ENCODE peak calls at places on chromosomes 11 and 22, in five cellular contexts. X, K, U, T and V are unnamed samples. For H3K9me3, the result is how much of the 10 kb centered on the place peaks cover.

GRCh38 chr11:16093889-16094653 is 262.3 kb downstream of the SOX6 start:
- DNase-seq in X (no peak), T (no peak), K (no peak), U (no peak), V (no peak)

GRCh38 chr11:94132152-94132558 is 3.5 kb downstream of the PANX1 start:
- DNase-seq in X (peak), K (no peak), T (no peak), U (no peak), V (peak)

GRCh38 chr11:122808494-122808893 is 29.8 kb upstream of the CRTAM start:
- DNase-seq in X (peak), T (no peak), K (no peak), U (no peak), V (peak)

GRCh38 chr11:70404244-70404643 is 5.9 kb downstream of the CTTN start:
- DNase-seq in T (no peak), K (no peak), U (no peak), X (no peak), V (no peak)

GRCh38 chr22:28951969-28952521 is 68.7 kb downstream of the ZNRF3 start:
- DNase-seq in X (peak), U (no peak), T (peak), K (no peak), V (no peak)

GRCh38 chr22:20530368-20531153 is 23.2 kb downstream of the MED15 start:
- DNase-seq in U (no peak), X (peak), T (no peak), K (no peak), V (no peak)

GRCh38 chr11:46369458-46370152 is 11.9 kb upstream of the MDK start:
- DNase-seq in U (no peak), K (no peak), T (peak), X (peak), V (peak)

GRCh38 chr11:76919887-76920746 is 59.4 kb downstream of the ACER3 start:
- DNase-seq in X (peak), T (peak), K (peak), U (peak), V (peak)

GRCh38 chr11:36092314-36093030 is 148.6 kb downstream of the LDLRAD3 start:
- DNase-seq in T (no peak), K (no peak), U (no peak), X (no peak), V (no peak)

GRCh38 chr11:46906596-46906995 is 11.8 kb downstream of the LRP4 start:
- DNase-seq in K (no peak), X (no peak), U (no peak), T (no peak), V (no peak)

GRCh38 chr11:132821027-132821426 is 711.3 kb downstream of the OPCML start:
- DNase-seq in U (no peak), K (no peak), T (peak), X (no peak), V (no peak)

GRCh38 chr22:42500164-42500835 is 19.3 kb downstream of the RRP7A start:
- DNase-seq in K (peak), T (no peak), U (no peak), X (peak), V (peak)

GRCh38 chr22:19085233-19086043 is 36.8 kb downstream of the DGCR2 start:
- DNase-seq in X (peak), K (no peak), U (no peak), T (no peak), V (no peak)

GRCh38 chr11:64675417-64676252 is 47.4 kb downstream of the NRXN2 start:
- DNase-seq in T (no peak), X (peak), U (no peak), K (no peak), V (peak)

GRCh38 chr11:75547617-75548054 is 14.4 kb upstream of the SERPINH1 start:
- DNase-seq in K (no peak), X (peak), U (no peak), T (peak), V (peak)

GRCh38 chr11:77669848-77670511 is 32.4 kb upstream of the CLNS1A start:
- DNase-seq in T (no peak), K (no peak), U (no peak), X (no peak), V (no peak)

GRCh38 chr22:41963453-41964105 is 5.7 kb upstream of the SEPTIN3 start:
- DNase-seq in X (peak), U (no peak), K (no peak), T (no peak), V (no peak)

GRCh38 chr11:65316311-65316978 is 1.8 kb downstream of the CDC42EP2 start:
- DNase-seq in T (no peak), U (no peak), K (peak), X (peak), V (peak)

GRCh38 chr22:19805821-19806212 is 45.2 kb downstream of the TBX1 start:
- DNase-seq in U (no peak), X (no peak), K (no peak), T (peak), V (peak)

GRCh38 chr11:118076754-118077281 is at the start of gene TMPRSS4:
- DNase-seq in U (no peak), K (peak), T (peak), X (no peak), V (no peak)

GRCh38 chr22:45834795-45835194 is 142.2 kb downstream of the WNT7B start:
- DNase-seq in K (no peak), U (no peak), T (no peak), X (no peak), V (no peak)

GRCh38 chr11:61690706-61691377 is 10.7 kb downstream of the DAGLA start:
- DNase-seq in X (no peak), T (no peak), K (no peak), U (no peak), V (no peak)

GRCh38 chr11:74675761-74676160 is 55.5 kb downstream of the CHRDL2 start:
- DNase-seq in T (no peak), X (no peak), K (no peak), U (no peak), V (no peak)

GRCh38 chr11:116438651-116439479 is 333.9 kb downstream of the BUD13 start:
- DNase-seq in T (no peak), U (no peak), X (no peak), K (no peak), V (no peak)

GRCh38 chr22:39520874-39521857 is 804 bp downstream of the ATF4 start:
- DNase-seq in U (no peak), T (peak), X (peak), K (peak), V (peak)

GRCh38 chr11:73551697-73552096 is 46.2 kb downstream of the FAM168A start:
- DNase-seq in X (no peak), K (no peak), U (no peak), T (no peak), V (no peak)

GRCh38 chr22:48227341-48228018 is 1465.0 kb downstream of the TBC1D22A start:
- DNase-seq in X (no peak), K (no peak), U (no peak), T (no peak), V (no peak)
- H3K9me3 ChIP-seq in X (under half), K (under half), U (under half), T (under half), V (under half)

DNA sequence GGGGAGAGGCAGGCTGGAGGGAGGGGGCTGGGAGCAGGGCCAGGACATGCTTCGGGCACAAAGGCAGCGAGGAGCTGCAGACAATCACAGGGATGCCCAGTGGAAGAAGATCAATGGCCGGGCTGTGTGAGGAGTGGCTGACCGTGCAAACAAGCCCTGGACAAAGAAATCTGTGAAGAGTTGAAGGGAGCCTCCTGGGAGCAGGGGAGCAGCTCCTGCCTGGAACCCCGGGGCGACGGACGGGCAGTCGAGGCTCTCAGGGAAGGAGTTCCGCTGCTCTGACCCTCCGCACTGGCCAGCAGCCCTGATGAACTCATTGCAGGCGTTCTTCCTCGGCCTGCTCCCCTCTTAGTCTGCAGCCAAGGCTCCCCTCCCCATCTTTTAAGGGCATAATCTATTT is 126.8 kb upstream of the B3GAT1 start:
- DNase-seq in T (no peak), U (no peak), X (no peak), K (no peak), V (no peak)
- H3K9me3 ChIP-seq in T (under half), U (under half), X (under half), K (under half), V (under half)

GRCh38 chr22:49546811-49547585 is 280.7 kb downstream of the BRD1 start:
- DNase-seq in X (no peak), T (no peak), K (no peak), U (no peak), V (no peak)
- H3K9me3 ChIP-seq in X (under half), T (under half), K (under half), U (under half), V (under half)

GRCh38 chr11:32432565-32433248 is 2.6 kb downstream of the WT1 start:
- DNase-seq in U (no peak), T (no peak), X (no peak), K (no peak), V (no peak)
- H3K9me3 ChIP-seq in U (under half), T (under half), X (under half), K (under half), V (under half)

GRCh38 chr22:48224332-48224731 is 1461.9 kb downstream of the TBC1D22A start:
- DNase-seq in U (no peak), K (no peak), T (no peak), X (no peak), V (no peak)
- H3K9me3 ChIP-seq in U (under half), K (under half), T (under half), X (under half), V (under half)

GRCh38 chr22:35973388-35973787 is 55.2 kb downstream of the RBFOX2 start:
- DNase-seq in T (no peak), K (peak), U (no peak), X (no peak), V (no peak)
- H3K9me3 ChIP-seq in T (under half), K (under half), U (under half), X (under half), V (under half)